ENCODE peak calls at places on chromosomes 4 and X, in four cellular contexts. T is IMR-90, S is pancreas, Z is fibroblast of mammary gland. L is an unnamed sample.

GRCh38 chr4:41204400-41204978 is 9.9 kb downstream of the APBB2 start:
- DNase-seq in T (peak; percentile 83), S (no peak), Z (peak; percentile 68), L (peak; percentile 56)

GRCh38 chr4:105352826-105353225 is 121.0 kb downstream of the PPA2 start:
- DNase-seq in Z (peak; percentile 45), T (peak; percentile 56), S (no peak), L (no peak)

GRCh38 chr4:126269106-126269505 is 954.4 kb downstream of the FAT4 start:
- DNase-seq in T (peak; percentile 7), Z (peak; percentile 29), S (no peak), L (no peak)

GRCh38 chrX:2933125-2933900 is 4.2 kb upstream of the ARSD start:
- DNase-seq in T (no peak), Z (no peak), S (no peak), L (no peak)

GRCh38 chrX:150291014-150291413 is 72.1 kb upstream of the MAMLD1 start:
- DNase-seq in T (no peak), Z (no peak), S (no peak), L (no peak)

GRCh38 chr4:90030953-90031352 is 96.2 kb upstream of the CCSER1 start:
- DNase-seq in S (no peak), Z (no peak), T (no peak), L (no peak)

GRCh38 chrX:2404816-2405215 is 96.0 kb downstream of the DHRSX start:
- DNase-seq in Z (no peak), S (no peak), T (no peak), L (no peak)

GRCh38 chr4:52780206-52780605 is 29.0 kb upstream of the ERVMER34-1 start:
- DNase-seq in T (peak; percentile 57), S (no peak), Z (peak; percentile 78), L (no peak)

GRCh38 chrX:74537011-74537390 is 77.4 kb downstream of the RLIM start:
- DNase-seq in Z (peak; percentile 53), S (no peak), T (peak; percentile 33), L (no peak)

GRCh38 chr4:175369087-175369486 is 443.0 kb downstream of the GPM6A start:
- DNase-seq in S (no peak), T (peak; percentile 71), Z (peak; percentile 87), L (no peak)

GRCh38 chrX:53695901-53696300 is 9.4 kb upstream of the HUWE1 start:
- DNase-seq in S (no peak), Z (no peak), T (no peak), L (no peak)

GRCh38 chrX:24168807-24169206 is 19.3 kb downstream of the ZFX start:
- DNase-seq in S (no peak), T (no peak), Z (no peak), L (no peak)

GRCh38 chr4:53777244-53777984 is 186.1 kb upstream of the LNX1 start:
- DNase-seq in T (peak; percentile 92), Z (peak; percentile 94), S (no peak), L (no peak)

GRCh38 chrX:39377773-39378172 is 576.5 kb downstream of the MID1IP1 start:
- DNase-seq in S (no peak), Z (no peak), T (no peak), L (no peak)

GRCh38 chrX:69229436-69229835 is 64.2 kb upstream of the PJA1 start:
- DNase-seq in T (peak; percentile 77), Z (peak; percentile 84), S (no peak), L (no peak)

GRCh38 chr4:82484987-82485783 is 54.8 kb downstream of the ENOPH1 start:
- DNase-seq in Z (no peak), S (no peak), T (no peak), L (no peak)

GRCh38 chr4:175961604-175962003 is 104.0 kb upstream of the WDR17 start:
- DNase-seq in T (no peak), Z (no peak), S (no peak), L (no peak)

GRCh38 chr4:184306949-184307348 is 89.3 kb upstream of the ENPP6 start:
- DNase-seq in T (peak; percentile 68), S (no peak), Z (peak; percentile 26), L (no peak)

GRCh38 chr4:73853246-73853704 is at the start of gene PF4V1:
- DNase-seq in T (no peak), Z (peak; percentile 43), S (peak; percentile 76), L (no peak)

GRCh38 chrX:155997436-155997835 is at the start of gene IL9R:
- DNase-seq in Z (no peak), S (no peak), T (no peak), L (no peak)

GRCh38 chr4:57190651-57191481 is 80.7 kb upstream of the IGFBP7 start:
- DNase-seq in Z (peak; percentile 40), T (peak; percentile 13), S (no peak), L (no peak)

GRCh38 chrX:19683358-19683757 is 168.1 kb upstream of the MAP3K15 start:
- DNase-seq in S (no peak), T (no peak), Z (peak; percentile 51), L (no peak)

GRCh38 chrX:110168585-110168984 is 149.3 kb downstream of the AMMECR1 start:
- DNase-seq in T (peak; percentile 92), Z (peak; percentile 93), S (no peak), L (no peak)

GRCh38 chr4:103150677-103151076 is 47.5 kb downstream of the CENPE start:
- DNase-seq in S (no peak), T (peak; percentile 24), Z (peak; percentile 62), L (no peak)

GRCh38 chr4:121789960-121790829 is 10.9 kb upstream of the EXOSC9 start:
- DNase-seq in Z (peak; percentile 88), S (no peak), T (peak; percentile 86), L (no peak)

GRCh38 chrX:136261316-136261715 is 10.1 kb upstream of the MAP7D3 start:
- DNase-seq in T (peak; percentile 40), Z (no peak), S (no peak), L (no peak)

GRCh38 chr4:10160280-10160856 is 43.8 kb upstream of the WDR1 start:
- DNase-seq in T (peak; percentile 24), S (no peak), Z (peak; percentile 21), L (no peak)
- TF ChIP-seq CTCF in T (peak; percentile 40), S (no peak), Z (no peak), L (no peak)

DNA sequence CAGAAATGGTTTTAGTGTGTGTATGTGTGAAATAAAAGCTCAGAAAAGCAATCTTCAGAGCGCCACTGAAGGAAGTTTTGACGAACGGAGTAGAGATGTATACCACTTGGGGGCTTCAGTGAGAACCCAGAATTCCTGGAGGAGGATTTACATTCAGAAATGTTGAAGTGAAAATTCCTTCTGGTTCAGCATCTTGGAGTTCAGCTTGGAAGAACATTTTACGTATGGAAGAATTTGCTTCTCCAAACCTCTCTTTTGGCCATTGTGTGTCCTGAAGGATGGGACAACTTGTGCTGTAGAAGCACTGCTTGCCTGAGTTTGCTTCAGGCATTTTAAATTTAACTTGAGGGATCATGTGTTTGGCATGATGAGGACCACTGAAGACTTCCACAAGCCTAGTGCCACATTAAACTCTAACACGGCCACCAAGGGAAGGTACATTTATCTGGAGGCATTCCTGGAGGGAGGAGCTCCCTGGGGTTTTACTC is 704 bp downstream of the SHROOM3 start:
- DNase-seq in Z (no peak), S (no peak), T (no peak), L (no peak)
- H3K4me3 ChIP-seq in Z (no peak overlapping the region), S (no peak overlapping the region), T (no peak overlapping the region), L (no peak overlapping the region)

GRCh38 chrX:130994671-130995070 is 63.5 kb upstream of the ARHGAP36 start:
- DNase-seq in Z (peak; percentile 23), S (no peak), T (peak; percentile 2), L (no peak)
- TF ChIP-seq CTCF in Z (peak; percentile 58), S (peak; percentile 10), T (peak; percentile 42), L (no peak)

GRCh38 chr4:1009647-1010521 is 1.5 kb upstream of the FGFRL1 start:
- DNase-seq in S (peak; percentile 94), T (peak; percentile 36), Z (peak; percentile 33), L (peak; percentile 63)
- H3K4me3 ChIP-seq in S (peak overlapping the region; percentile 21), T (peak overlapping the region; percentile 60), Z (peak overlapping the region; percentile 40), L (peak overlapping the region; percentile 46)

GRCh38 chr4:120163895-120164294 is 97.2 kb upstream of the MAD2L1 start:
- DNase-seq in Z (no peak), S (no peak), T (no peak), L (no peak)

GRCh38 chr4:120155287-120155686 is 88.6 kb upstream of the MAD2L1 start:
- DNase-seq in S (no peak), Z (peak; percentile 38), T (no peak), L (no peak)

GRCh38 chr4:120156115-120156718 is 89.6 kb upstream of the MAD2L1 start:
- DNase-seq in T (peak; percentile 80), S (no peak), Z (peak; percentile 81), L (no peak)

GRCh38 chr4:120158860-120159259 is 92.2 kb upstream of the MAD2L1 start:
- DNase-seq in S (no peak), T (no peak), Z (no peak), L (no peak)
- TF ChIP-seq CTCF in S (no peak), T (no peak), Z (no peak), L (no peak)

GRCh38 chrX:139639253-139639652 is 68.7 kb downstream of the MCF2 start:
- DNase-seq in Z (no peak), T (no peak), S (no peak), L (no peak)

GRCh38 chrX:139647597-139647996 is 60.4 kb downstream of the MCF2 start:
- DNase-seq in T (no peak), S (no peak), Z (no peak), L (no peak)

GRCh38 chrX:139640259-139640658 is 67.7 kb downstream of the MCF2 start:
- DNase-seq in T (no peak), S (no peak), Z (no peak), L (no peak)

DNA sequence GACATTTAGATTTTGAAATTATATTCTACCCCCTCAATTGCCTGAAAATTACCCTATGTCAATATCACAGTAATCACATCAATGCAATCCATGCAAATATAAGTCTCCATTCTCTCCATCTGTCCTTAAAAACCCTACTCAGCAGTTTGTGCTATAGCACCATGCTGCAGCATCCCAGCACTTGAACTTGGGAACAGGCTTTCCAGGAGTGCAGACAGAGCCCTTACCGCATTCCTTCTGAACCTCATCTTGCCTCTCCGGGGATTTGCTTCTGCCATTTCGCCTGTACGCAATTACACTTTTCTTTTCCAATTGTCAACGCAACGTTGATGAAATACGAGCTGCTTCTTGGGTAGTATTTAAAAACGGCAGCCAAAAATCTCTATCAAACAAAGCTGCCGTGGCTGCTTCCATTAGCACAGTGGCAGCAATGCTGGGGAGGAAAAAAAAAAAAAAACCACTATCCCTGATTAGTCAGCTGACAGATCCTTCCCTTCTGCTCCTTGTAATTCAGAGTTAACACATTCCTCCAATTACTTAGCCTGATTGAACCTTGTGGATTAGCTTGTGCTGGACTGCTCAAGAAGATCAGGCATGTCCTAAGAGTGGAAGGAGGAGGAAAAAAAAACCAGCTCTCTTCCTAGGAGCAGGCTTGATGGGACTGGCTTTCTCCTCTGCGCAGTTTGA is 65.6 kb downstream of the MCF2 start:
- DNase-seq in S (no peak), T (no peak), Z (peak; percentile 18), L (no peak)
- H3K4me3 ChIP-seq in S (no peak overlapping the region), T (no peak overlapping the region), Z (no peak overlapping the region), L (no peak overlapping the region)